ENCODE peak calls at places on chromosomes 3 and 15, in eight cellular contexts. T, A, H, K, V, O, N and X are unnamed samples.

GRCh38 chr3:24306518-24306917 is 188.1 kb downstream of the THRB start:
- DNase-seq in T (no peak), A (no peak), H (no peak), K (no peak), V (no peak), O (no peak), N (no peak), X (no peak)

GRCh38 chr3:135106445-135106844 is 311.4 kb downstream of the EPHB1 start:
- DNase-seq in T (no peak), A (no peak), H (no peak), K (no peak), V (no peak), O (no peak), N (peak; percentile 32), X (no peak)

GRCh38 chr3:42490243-42490642 is 12.2 kb upstream of the VIPR1 start:
- DNase-seq in T (peak; percentile 24), A (no peak), H (peak; percentile 59), K (no peak), V (no peak), O (no peak), N (peak; percentile 96), X (peak; percentile 86)

GRCh38 chr15:63481105-63481810 is 23.1 kb upstream of the USP3 start:
- DNase-seq in T (peak; percentile 84), A (no peak), H (no peak), K (no peak), V (no peak), O (no peak), N (peak; percentile 54), X (no peak)

GRCh38 chr15:91874992-91875651 is 21.6 kb downstream of the SLCO3A1 start:
- DNase-seq in T (no peak), A (no peak), H (no peak), K (no peak), V (no peak), O (no peak), N (no peak), X (no peak)

GRCh38 chr3:46974421-46975227 is 1.9 kb downstream of the CCDC12 start:
- DNase-seq in T (no peak), A (no peak), H (no peak), K (no peak), V (no peak), O (no peak), N (no peak), X (no peak)

GRCh38 chr3:7285502-7285901 is 424.6 kb downstream of the GRM7 start:
- DNase-seq in T (no peak), A (no peak), H (peak; percentile 10), K (peak; percentile 37), V (no peak), O (no peak), N (no peak), X (no peak)

GRCh38 chr3:15255215-15255614 is 49.2 kb downstream of the CAPN7 start:
- DNase-seq in T (no peak), A (no peak), H (no peak), K (no peak), V (no peak), O (no peak), N (no peak), X (no peak)

GRCh38 chr3:184248454-184249411 is at the start of gene ALG3:
- DNase-seq in T (peak; percentile 92), A (peak; percentile 85), H (peak; percentile 80), K (peak; percentile 90), V (peak; percentile 74), O (peak; percentile 92), N (peak; percentile 88), X (peak; percentile 87)

GRCh38 chr3:123449092-123449985 is 449 bp upstream of the ADCY5 start:
- DNase-seq in T (peak; percentile 12), A (peak; percentile 55), H (no peak), K (peak; percentile 7), V (no peak), O (peak; percentile 57), N (no peak), X (no peak)

GRCh38 chr3:150384517-150385212 is 23.4 kb upstream of the TSC22D2 start:
- DNase-seq in T (peak; percentile 47), A (peak; percentile 50), H (no peak), K (peak; percentile 58), V (peak; percentile 55), O (no peak), N (no peak), X (peak; percentile 68)

GRCh38 chr3:113574213-113574612 is 41.9 kb downstream of the SIDT1 start:
- DNase-seq in T (no peak), A (no peak), H (no peak), K (no peak), V (no peak), O (no peak), N (peak; percentile 86), X (no peak)

GRCh38 chr3:114834175-114834940 is 312.7 kb downstream of the ZBTB20 start:
- DNase-seq in T (no peak), A (no peak), H (no peak), K (no peak), V (no peak), O (no peak), N (no peak), X (no peak)

GRCh38 chr3:171245796-171246453 is 214.3 kb downstream of the TNIK start:
- DNase-seq in T (no peak), A (no peak), H (no peak), K (no peak), V (no peak), O (no peak), N (no peak), X (no peak)

GRCh38 chr3:32200991-32201758 is 37.3 kb upstream of the CMTM8 start:
- DNase-seq in T (no peak), A (no peak), H (no peak), K (no peak), V (no peak), O (peak; percentile 56), N (no peak), X (no peak)

GRCh38 chr3:13122101-13123055 is 49.1 kb upstream of the IQSEC1 start:
- DNase-seq in T (no peak), A (peak; percentile 31), H (no peak), K (no peak), V (no peak), O (no peak), N (no peak), X (peak; percentile 81)

GRCh38 chr3:184459355-184459754 is 79.5 kb downstream of the CHRD start:
- DNase-seq in T (peak; percentile 66), A (no peak), H (peak; percentile 35), K (peak; percentile 12), V (no peak), O (no peak), N (peak; percentile 23), X (no peak)

GRCh38 chr3:64861684-64862083 is 173.9 kb upstream of the ADAMTS9 start:
- DNase-seq in T (peak; percentile 69), A (no peak), H (no peak), K (no peak), V (no peak), O (no peak), N (no peak), X (no peak)

GRCh38 chr3:169627073-169627472 is 36.4 kb downstream of the MECOM start:
- DNase-seq in T (no peak), A (no peak), H (no peak), K (no peak), V (no peak), O (no peak), N (no peak), X (no peak)

GRCh38 chr15:31399544-31400171 is 73.0 kb downstream of the KLF13 start:
- DNase-seq in T (no peak), A (no peak), H (no peak), K (no peak), V (no peak), O (no peak), N (no peak), X (no peak)

GRCh38 chr15:38010390-38010789 is 76.0 kb downstream of the TMCO5A start:
- DNase-seq in T (no peak), A (no peak), H (no peak), K (peak; percentile 29), V (no peak), O (no peak), N (no peak), X (no peak)

GRCh38 chr15:71357357-71357756 is 242.1 kb downstream of the THSD4 start:
- DNase-seq in T (no peak), A (no peak), H (no peak), K (no peak), V (no peak), O (no peak), N (no peak), X (peak; percentile 50)

GRCh38 chr3:157134620-157135191 is 25.2 kb downstream of the CCNL1 start:
- DNase-seq in T (no peak), A (peak; percentile 83), H (no peak), K (no peak), V (peak; percentile 77), O (peak; percentile 63), N (peak; percentile 62), X (no peak)

GRCh38 chr15:90481023-90481422 is 48.7 kb upstream of the CRTC3 start:
- DNase-seq in T (peak; percentile 28), A (no peak), H (no peak), K (no peak), V (no peak), O (no peak), N (no peak), X (no peak)

GRCh38 chr3:158768881-158769518 is 32.9 kb upstream of the MFSD1 start:
- DNase-seq in T (peak; percentile 90), A (no peak), H (no peak), K (peak; percentile 98), V (peak; percentile 49), O (no peak), N (peak; percentile 85), X (no peak)
- H3K4me3 ChIP-seq in T (no peak overlapping the region), A (no peak overlapping the region), H (no peak overlapping the region), K (peak overlapping the region; percentile 20), V (no peak overlapping the region), O (peak overlapping the region; percentile 13), N (no peak overlapping the region), X (peak overlapping the region; percentile 2)

GRCh38 chr3:55909373-55909772 is 422.3 kb upstream of the WNT5A start:
- DNase-seq in T (no peak), A (no peak), H (no peak), K (no peak), V (no peak), O (no peak), N (no peak), X (no peak)
- H3K4me1 ChIP-seq in T (no peaks in the 10 kb centered on the region), A (no peaks in the 10 kb centered on the region), H (no peaks in the 10 kb centered on the region), K (no peaks in the 10 kb centered on the region), V (no peaks in the 10 kb centered on the region), O (no peaks in the 10 kb centered on the region), N (no peaks in the 10 kb centered on the region), X (peaks cover 3% of the 10 kb centered on the region)

GRCh38 chr3:100992086-100993033 is 861 bp downstream of the ABI3BP start:
- DNase-seq in T (peak; percentile 66), A (no peak), H (no peak), K (peak; percentile 68), V (no peak), O (no peak), N (peak; percentile 67), X (no peak)
- H3K4me3 ChIP-seq in T (no peak overlapping the region), A (peak overlapping the region; percentile 18), H (no peak overlapping the region), K (peak overlapping the region; percentile 63), V (peak overlapping the region; percentile 45), O (peak overlapping the region; percentile 50), N (peak overlapping the region; percentile 66), X (peak overlapping the region; percentile 49)

DNA sequence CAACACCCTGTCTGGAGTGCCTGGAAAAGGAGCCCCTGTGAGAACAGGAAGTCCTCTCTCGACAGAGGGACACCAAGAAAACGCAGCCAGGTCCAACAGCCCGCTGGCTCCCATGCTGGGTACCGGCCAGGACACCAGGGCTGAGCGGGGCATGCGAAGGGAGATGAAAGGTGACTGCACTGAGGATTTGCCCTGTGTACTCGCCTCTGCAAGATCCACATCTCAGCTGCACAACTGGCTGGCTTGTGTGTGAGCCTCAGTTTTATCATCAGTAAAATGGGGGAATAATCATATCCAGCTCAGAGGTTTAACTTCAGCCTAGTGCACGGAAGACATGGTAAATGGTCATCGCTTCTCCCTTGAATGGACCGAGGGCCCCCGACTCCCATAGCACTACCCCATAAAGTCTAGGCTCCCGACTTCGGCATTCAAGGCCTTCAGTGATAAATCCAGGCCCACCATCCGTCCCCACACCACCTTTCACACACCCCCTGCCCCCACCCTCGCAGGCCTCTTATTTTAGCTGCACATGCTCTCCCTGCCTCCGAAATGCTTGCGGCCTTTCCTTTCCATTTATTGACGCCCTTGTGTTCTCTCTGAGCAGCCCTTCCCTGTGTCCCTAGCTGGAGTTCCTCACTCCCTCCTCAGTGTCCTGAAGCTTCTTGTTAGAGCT is 15.8 kb downstream of the ISG20 start:
- DNase-seq in T (no peak), A (no peak), H (no peak), K (no peak), V (no peak), O (no peak), N (no peak), X (no peak)
- H3K4me1 ChIP-seq in T (peaks cover 2% of the 10 kb centered on the region), A (no peaks in the 10 kb centered on the region), H (peaks cover 9% of the 10 kb centered on the region), K (no peaks in the 10 kb centered on the region), V (peaks cover 17% of the 10 kb centered on the region), O (no peaks in the 10 kb centered on the region), N (peaks cover 21% of the 10 kb centered on the region), X (peaks cover 9% of the 10 kb centered on the region)